ENCODE peak calls at places on chromosomes 1 and 21, in ten cellular contexts. N is fibroblast of mammary gland, S is cardiac fibroblast, C is tibial artery, R is left ventricle myocardium inferior, V is nephron progenitor cell, L is heart right ventricle, F is progenitor cell of endocrine pancreas, Y is heart left ventricle, W is cardiac muscle cell. D is an unnamed sample.

GRCh38 chr1:163162281-163162937 is 40.3 kb downstream of the RGS5 start:
- DNase-seq in N (peak; percentile 59), S (peak; percentile 48), C (no peak), R (no peak), V (no peak), L (no peak), F (no peak), Y (no peak), W (no peak), D (no peak)

GRCh38 chr1:109389638-109390341 is 7.9 kb downstream of the SORT1 start:
- DNase-seq in N (no peak), S (no peak), C (no peak), R (no peak), V (no peak), L (no peak), F (no peak), Y (no peak), W (no peak), D (no peak)

GRCh38 chr1:19980298-19980697 is 880 bp upstream of the PLA2G2A start:
- DNase-seq in N (no peak), S (no peak), C (no peak), R (no peak), V (no peak), L (no peak), F (no peak), Y (no peak), W (no peak), D (no peak)

GRCh38 chr1:79848316-79848715 is 841.8 kb upstream of the ADGRL4 start:
- DNase-seq in N (no peak), S (no peak), C (no peak), R (no peak), V (no peak), L (no peak), F (no peak), Y (no peak), W (no peak), D (no peak)

GRCh38 chr1:53111073-53111556 is 31.3 kb downstream of the SLC1A7 start:
- DNase-seq in N (peak; percentile 17), S (peak; percentile 39), C (no peak), R (no peak), V (no peak), L (no peak), F (no peak), Y (no peak), W (peak; percentile 46), D (peak; percentile 82)

GRCh38 chr1:212605441-212605976 is 3.1 kb upstream of the ATF3 start:
- DNase-seq in N (no peak), S (peak; percentile 17), C (no peak), R (no peak), V (no peak), L (no peak), F (no peak), Y (no peak), W (peak; percentile 15), D (no peak)

GRCh38 chr1:58590019-58590418 is 13.0 kb upstream of the TACSTD2 start:
- DNase-seq in N (no peak), S (no peak), C (no peak), R (no peak), V (no peak), L (no peak), F (no peak), Y (no peak), W (no peak), D (no peak)

GRCh38 chr1:115426271-115426771 is 88.3 kb upstream of the NGF start:
- DNase-seq in N (peak; percentile 85), S (peak; percentile 89), C (peak; percentile 91), R (peak; percentile 74), V (peak; percentile 5), L (peak; percentile 87), F (no peak), Y (peak; percentile 88), W (peak; percentile 88), D (no peak)

GRCh38 chr1:103336376-103336775 is 189.1 kb upstream of the RNPC3 start:
- DNase-seq in N (no peak), S (no peak), C (no peak), R (no peak), V (no peak), L (no peak), F (no peak), Y (no peak), W (no peak), D (no peak)

DNA sequence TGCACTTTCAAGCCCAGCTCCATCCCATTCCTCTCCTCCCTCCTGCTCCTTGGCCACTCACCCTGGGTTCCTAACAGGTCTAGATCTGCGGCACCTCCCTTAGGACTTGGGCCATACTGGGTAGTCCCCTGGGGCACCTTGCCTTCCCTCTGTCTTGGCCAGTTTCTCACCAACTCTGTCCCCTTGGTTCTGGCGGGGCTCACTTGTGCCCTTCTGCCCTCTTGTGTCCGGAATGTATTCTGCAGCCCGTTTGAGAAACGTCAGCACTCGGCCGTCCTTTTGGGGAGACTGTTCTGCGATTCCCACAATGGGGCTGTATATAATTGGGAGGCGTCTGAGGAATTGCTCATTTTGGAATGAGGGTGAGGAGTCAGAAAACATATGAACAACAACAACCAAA is 162.4 kb downstream of the ZSCAN20 start:
- DNase-seq in N (peak; percentile 20), S (peak; percentile 17), C (no peak), R (peak; percentile 20), V (peak; percentile 60), L (peak; percentile 19), F (peak; percentile 31), Y (no peak), W (peak; percentile 36), D (no peak)
- TF ChIP-seq CTCF in N (peak; percentile 61), S (peak; percentile 56), C (peak; percentile 44), R (peak; percentile 77), V (peak; percentile 60), L (peak; percentile 45), F (peak; percentile 70), Y (peak; percentile 61), W (peak; percentile 70), D (peak; percentile 25)

DNA sequence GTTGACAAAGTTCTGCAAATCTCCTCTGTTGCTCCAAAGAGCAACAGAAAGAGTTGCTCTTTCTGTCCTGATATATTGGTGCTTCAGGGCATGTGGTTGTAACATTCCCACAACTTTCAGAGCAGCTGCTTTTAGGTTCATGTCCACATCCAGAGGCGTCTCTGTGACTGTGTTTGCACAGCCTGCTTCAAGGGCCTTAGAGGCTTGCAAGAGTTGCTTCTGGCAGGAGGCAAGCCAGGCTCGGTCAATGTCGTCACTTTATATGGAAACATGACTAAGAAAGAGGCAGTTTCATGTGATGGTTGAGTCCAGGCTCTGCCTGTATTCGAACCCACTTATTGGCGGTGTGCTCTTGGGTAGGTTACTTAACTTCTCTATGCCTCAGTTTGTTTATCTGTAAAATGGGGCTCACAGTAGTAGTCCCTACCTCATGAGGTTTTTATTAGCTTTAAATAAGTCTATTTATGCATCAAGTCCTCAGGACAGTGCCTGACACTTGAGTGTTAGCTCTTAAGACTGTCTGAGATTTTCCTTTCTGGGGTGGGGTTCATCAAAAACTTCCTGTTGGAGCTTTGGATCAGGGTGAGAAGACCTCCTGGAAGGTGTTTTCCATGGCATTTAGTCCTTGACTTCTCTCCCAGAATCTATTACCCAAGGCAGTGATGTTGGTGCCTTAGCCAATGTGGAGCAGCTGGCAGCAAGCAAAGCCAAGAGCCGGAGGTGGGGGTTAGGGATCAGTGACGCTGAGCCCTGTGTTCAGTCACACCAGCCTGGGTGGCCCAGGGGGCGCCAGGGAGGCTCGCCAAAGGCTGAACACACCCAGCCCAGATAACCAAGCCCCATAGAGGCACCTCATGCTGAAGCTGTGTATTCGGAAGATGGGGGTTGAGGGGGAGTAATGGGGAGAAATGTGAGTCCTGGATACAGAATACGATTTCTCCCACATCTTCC is 18.9 kb downstream of the LHX4 start:
- DNase-seq in N (no peak), S (peak; percentile 35), C (peak; percentile 51), R (no peak), V (peak; percentile 35), L (no peak), F (no peak), Y (no peak), W (peak; percentile 32), D (no peak)
- TF ChIP-seq CTCF in N (no peak), S (peak; percentile 8), C (no peak), R (no peak), V (no peak), L (no peak), F (no peak), Y (no peak), W (no peak), D (no peak)

GRCh38 chr1:228463009-228463558 is 24.1 kb upstream of the RNF187 start:
- DNase-seq in N (no peak), S (no peak), C (no peak), R (no peak), V (no peak), L (no peak), F (no peak), Y (no peak), W (no peak), D (no peak)

GRCh38 chr1:228464487-228464983 is 22.6 kb upstream of the RNF187 start:
- DNase-seq in N (peak; percentile 76), S (peak; percentile 80), C (no peak), R (peak; percentile 57), V (peak; percentile 88), L (peak; percentile 76), F (peak; percentile 62), Y (peak; percentile 72), W (peak; percentile 85), D (peak; percentile 86)

GRCh38 chr1:228462560-228462959 is 24.6 kb upstream of the RNF187 start:
- DNase-seq in N (no peak), S (no peak), C (no peak), R (no peak), V (no peak), L (no peak), F (no peak), Y (no peak), W (no peak), D (no peak)

GRCh38 chr1:228465134-228465533 is 22.0 kb upstream of the RNF187 start:
- DNase-seq in N (no peak), S (no peak), C (no peak), R (no peak), V (no peak), L (no peak), F (no peak), Y (no peak), W (no peak), D (no peak)

GRCh38 chr1:228463559-228464455 is 23.4 kb upstream of the RNF187 start:
- DNase-seq in N (peak; percentile 22), S (peak; percentile 46), C (no peak), R (no peak), V (peak; percentile 64), L (no peak), F (peak; percentile 25), Y (peak; percentile 29), W (peak; percentile 52), D (peak; percentile 19)
- TF ChIP-seq CTCF in N (no peak), S (peak; percentile 1), C (no peak), R (no peak), V (no peak), L (no peak), F (peak; percentile 39), Y (no peak), W (peak; percentile 15), D (no peak)

DNA sequence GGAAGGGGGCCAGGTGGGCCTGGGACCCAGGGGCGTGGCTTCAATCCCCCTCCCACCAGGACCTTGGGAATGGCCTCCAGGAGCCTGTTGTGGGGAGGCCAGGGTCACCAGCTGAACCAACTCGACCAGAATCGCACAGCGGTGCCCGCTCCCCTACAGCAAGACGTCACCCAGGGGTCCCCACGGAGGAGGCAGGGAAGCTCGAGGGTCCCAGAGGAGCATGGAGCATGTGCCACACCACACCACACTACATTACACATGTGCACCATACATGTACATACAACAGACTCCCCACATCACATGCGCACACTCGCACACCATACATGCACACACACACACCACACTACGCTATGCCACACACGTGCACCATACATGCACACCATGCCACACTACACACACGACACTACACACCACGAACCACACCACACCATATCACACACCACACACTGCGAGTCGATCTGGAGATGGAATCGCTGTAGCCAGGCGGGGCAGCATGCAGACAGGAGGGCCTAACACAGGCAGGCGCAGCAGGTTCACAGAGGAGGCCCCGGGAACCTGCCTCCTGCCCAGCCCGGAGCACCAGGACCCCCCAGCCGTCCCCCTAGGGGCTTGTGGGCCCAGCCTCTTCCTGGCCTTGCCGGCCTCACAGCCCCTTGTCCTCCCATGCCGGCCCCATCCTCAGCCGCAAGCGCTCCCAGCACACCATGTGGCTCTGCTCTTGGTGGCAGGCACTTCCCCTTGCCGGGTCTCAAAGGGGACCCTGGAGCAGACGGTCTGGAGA is 596 bp downstream of the ITGB2 start:
- DNase-seq in N (no peak), S (no peak), C (no peak), R (peak; percentile 10), V (no peak), L (no peak), F (no peak), Y (peak; percentile 17), W (no peak), D (no peak)
- TF ChIP-seq CTCF in N (no peak), S (no peak), C (no peak), R (no peak), V (no peak), L (no peak), F (no peak), Y (no peak), W (no peak), D (no peak)